ENCODE peak calls at places on chromosomes 3 and 15, in nine cellular contexts. B, P, T, U, X, S, V, Q and O are unnamed samples.

GRCh38 chr3:52223449-52224408 is 1.7 kb downstream of the TLR9 start:
- DNase-seq in X (no peak), P (no peak), T (no peak), Q (no peak), U (no peak), S (no peak), V (no peak), B (no peak), O (no peak)

GRCh38 chr3:127443581-127444375 is 146.8 kb downstream of the TPRA1 start:
- DNase-seq in X (no peak), Q (no peak), B (no peak), V (no peak), T (no peak), P (peak; percentile 14), U (no peak), S (no peak), O (peak; percentile 20)

GRCh38 chr15:62068071-62068786 is 1.5 kb downstream of the C2CD4A start:
- DNase-seq in S (peak; percentile 66), B (no peak), X (no peak), V (peak; percentile 22), T (no peak), Q (peak; percentile 24), U (peak; percentile 28), P (peak; percentile 37), O (no peak)

GRCh38 chr3:161599702-161600101 is 103.1 kb downstream of the OTOL1 start:
- DNase-seq in P (no peak), S (no peak), U (peak; percentile 24), T (no peak), B (no peak), V (no peak), X (no peak), Q (no peak), O (no peak)

GRCh38 chr3:160133757-160134156 is 91.5 kb upstream of the C3orf80 start:
- DNase-seq in P (no peak), U (no peak), V (peak; percentile 27), B (no peak), X (no peak), T (no peak), Q (no peak), S (no peak), O (no peak)

GRCh38 chr3:48962340-48962739 is 27.7 kb upstream of the P4HTM start:
- DNase-seq in B (no peak), V (no peak), X (no peak), T (no peak), Q (no peak), U (no peak), S (no peak), P (no peak), O (no peak)

GRCh38 chr15:29132786-29133185 is 136.8 kb downstream of the NSMCE3 start:
- DNase-seq in B (no peak), P (no peak), V (no peak), Q (no peak), S (no peak), U (no peak), T (no peak), X (no peak), O (no peak)

GRCh38 chr3:7695067-7695466 is 806.6 kb upstream of the LMCD1 start:
- DNase-seq in Q (no peak), T (no peak), U (no peak), B (no peak), S (no peak), X (peak; percentile 9), P (no peak), V (no peak), O (no peak)

GRCh38 chr15:81950841-81951414 is 94.9 kb downstream of the MEX3B start:
- DNase-seq in P (no peak), B (peak; percentile 75), U (no peak), Q (no peak), X (peak; percentile 60), V (no peak), S (no peak), T (no peak), O (no peak)

GRCh38 chr15:78757636-78757905 is 53.7 kb downstream of the ADAMTS7 start:
- DNase-seq in S (no peak), U (no peak), P (no peak), Q (no peak), B (no peak), T (no peak), V (no peak), X (no peak), O (no peak)